ENCODE peak calls at places on chromosome 16, in six cellular contexts. One of them, this sample, is unnamed. For H3K9me3 and H3K4me1, the result is how much of the 10 kb centered on the place peaks cover.

GRCh38 chr16:50296807-50297206 is 30.5 kb downstream of the ADCY7 start:
- DNase-seq in K562: no peak
- DNase-seq in heart right ventricle: no peak
- DNase-seq in Caco-2: no peak
- DNase-seq in adrenal gland: no peak
- DNase-seq in gastrocnemius medialis: no peak
- DNase-seq in this sample: no peak

GRCh38 chr16:17364319-17365210 is 106.2 kb downstream of the XYLT1 start:
- DNase-seq in Caco-2: no peak
- DNase-seq in heart right ventricle: no peak
- DNase-seq in K562: no peak
- DNase-seq in adrenal gland: no peak
- DNase-seq in gastrocnemius medialis: no peak
- DNase-seq in this sample: no peak

GRCh38 chr16:46949216-46949892 is 24.1 kb downstream of the DNAJA2 start:
- DNase-seq in heart right ventricle: no peak
- DNase-seq in adrenal gland: no peak
- DNase-seq in gastrocnemius medialis: no peak
- DNase-seq in Caco-2: no peak
- DNase-seq in K562: no peak
- DNase-seq in this sample: no peak

GRCh38 chr16:974606-975312 is 4.0 kb upstream of the LMF1 start:
- DNase-seq in heart right ventricle: no peak
- DNase-seq in K562: no peak
- DNase-seq in gastrocnemius medialis: peak
- DNase-seq in adrenal gland: peak
- DNase-seq in Caco-2: no peak
- DNase-seq in this sample: peak

GRCh38 chr16:63787014-63787413 is 1334.8 kb downstream of the CDH11 start:
- DNase-seq in gastrocnemius medialis: no peak
- DNase-seq in heart right ventricle: no peak
- DNase-seq in adrenal gland: no peak
- DNase-seq in K562: no peak
- DNase-seq in Caco-2: no peak
- DNase-seq in this sample: no peak

GRCh38 chr16:55559233-55559632 is 7.3 kb upstream of the CAPNS2 start:
- DNase-seq in gastrocnemius medialis: no peak
- DNase-seq in Caco-2: no peak
- DNase-seq in K562: no peak
- DNase-seq in adrenal gland: no peak
- DNase-seq in heart right ventricle: no peak
- DNase-seq in this sample: peak

GRCh38 chr16:87971933-87972332 is 20.7 kb downstream of the BANP start:
- DNase-seq in Caco-2: no peak
- DNase-seq in K562: no peak
- DNase-seq in heart right ventricle: no peak
- DNase-seq in gastrocnemius medialis: no peak
- DNase-seq in adrenal gland: no peak
- DNase-seq in this sample: peak

GRCh38 chr16:19822534-19822933 is 62.1 kb downstream of the GPRC5B start:
- DNase-seq in heart right ventricle: no peak
- DNase-seq in gastrocnemius medialis: no peak
- DNase-seq in adrenal gland: no peak
- DNase-seq in K562: no peak
- DNase-seq in Caco-2: no peak
- DNase-seq in this sample: no peak

GRCh38 chr16:48335961-48336360 is 49.3 kb downstream of the SIAH1 start:
- DNase-seq in adrenal gland: no peak
- DNase-seq in Caco-2: peak
- DNase-seq in heart right ventricle: no peak
- DNase-seq in K562: no peak
- DNase-seq in gastrocnemius medialis: no peak
- DNase-seq in this sample: no peak

GRCh38 chr16:79714440-79714839 is 113.9 kb upstream of the MAF start:
- DNase-seq in K562: no peak
- DNase-seq in gastrocnemius medialis: no peak
- DNase-seq in adrenal gland: no peak
- DNase-seq in Caco-2: no peak
- DNase-seq in heart right ventricle: no peak
- DNase-seq in this sample: no peak

GRCh38 chr16:86942469-86943175 is 364.3 kb downstream of the FOXL1 start:
- DNase-seq in adrenal gland: no peak
- DNase-seq in gastrocnemius medialis: no peak
- DNase-seq in Caco-2: no peak
- DNase-seq in heart right ventricle: no peak
- DNase-seq in K562: no peak
- DNase-seq in this sample: no peak

GRCh38 chr16:10731790-10732189 is 11.9 kb upstream of the NUBP1 start:
- DNase-seq in heart right ventricle: no peak
- DNase-seq in gastrocnemius medialis: no peak
- DNase-seq in Caco-2: no peak
- DNase-seq in adrenal gland: no peak
- DNase-seq in K562: no peak
- DNase-seq in this sample: no peak

GRCh38 chr16:11913425-11914079 is 2.2 kb downstream of the GSPT1 start:
- DNase-seq in heart right ventricle: no peak
- DNase-seq in gastrocnemius medialis: no peak
- DNase-seq in Caco-2: peak
- DNase-seq in adrenal gland: no peak
- DNase-seq in K562: peak
- DNase-seq in this sample: no peak

GRCh38 chr16:56246051-56246817 is 54.9 kb downstream of the GNAO1 start:
- DNase-seq in adrenal gland: peak
- DNase-seq in K562: no peak
- DNase-seq in gastrocnemius medialis: no peak
- DNase-seq in heart right ventricle: no peak
- DNase-seq in Caco-2: peak
- DNase-seq in this sample: peak

GRCh38 chr16:53754938-53755910 is 51.3 kb downstream of the FTO start:
- DNase-seq in gastrocnemius medialis: no peak
- DNase-seq in adrenal gland: peak
- DNase-seq in K562: peak
- DNase-seq in Caco-2: peak
- DNase-seq in heart right ventricle: no peak
- DNase-seq in this sample: no peak

GRCh38 chr16:35746963-35747657 is 2287.7 kb downstream of the TP53TG3F start:
- DNase-seq in heart right ventricle: no peak
- DNase-seq in adrenal gland: no peak
- DNase-seq in gastrocnemius medialis: no peak
- DNase-seq in K562: no peak
- DNase-seq in Caco-2: no peak
- DNase-seq in this sample: no peak
- H3K9me3 ChIP-seq in heart right ventricle: under half
- H3K9me3 ChIP-seq in adrenal gland: under half
- H3K9me3 ChIP-seq in gastrocnemius medialis: under half
- H3K9me3 ChIP-seq in K562: under half
- H3K9me3 ChIP-seq in Caco-2: under half
- H3K9me3 ChIP-seq in this sample: under half

GRCh38 chr16:89540557-89540956 is 19.9 kb upstream of the RPL13 start:
- DNase-seq in heart right ventricle: no peak
- DNase-seq in K562: no peak
- DNase-seq in adrenal gland: no peak
- DNase-seq in Caco-2: no peak
- DNase-seq in gastrocnemius medialis: no peak
- DNase-seq in this sample: no peak
- H3K4me1 ChIP-seq in heart right ventricle: under half
- H3K4me1 ChIP-seq in K562: under half
- H3K4me1 ChIP-seq in adrenal gland: under half
- H3K4me1 ChIP-seq in Caco-2: under half
- H3K4me1 ChIP-seq in gastrocnemius medialis: under half
- H3K4me1 ChIP-seq in this sample: under half

DNA sequence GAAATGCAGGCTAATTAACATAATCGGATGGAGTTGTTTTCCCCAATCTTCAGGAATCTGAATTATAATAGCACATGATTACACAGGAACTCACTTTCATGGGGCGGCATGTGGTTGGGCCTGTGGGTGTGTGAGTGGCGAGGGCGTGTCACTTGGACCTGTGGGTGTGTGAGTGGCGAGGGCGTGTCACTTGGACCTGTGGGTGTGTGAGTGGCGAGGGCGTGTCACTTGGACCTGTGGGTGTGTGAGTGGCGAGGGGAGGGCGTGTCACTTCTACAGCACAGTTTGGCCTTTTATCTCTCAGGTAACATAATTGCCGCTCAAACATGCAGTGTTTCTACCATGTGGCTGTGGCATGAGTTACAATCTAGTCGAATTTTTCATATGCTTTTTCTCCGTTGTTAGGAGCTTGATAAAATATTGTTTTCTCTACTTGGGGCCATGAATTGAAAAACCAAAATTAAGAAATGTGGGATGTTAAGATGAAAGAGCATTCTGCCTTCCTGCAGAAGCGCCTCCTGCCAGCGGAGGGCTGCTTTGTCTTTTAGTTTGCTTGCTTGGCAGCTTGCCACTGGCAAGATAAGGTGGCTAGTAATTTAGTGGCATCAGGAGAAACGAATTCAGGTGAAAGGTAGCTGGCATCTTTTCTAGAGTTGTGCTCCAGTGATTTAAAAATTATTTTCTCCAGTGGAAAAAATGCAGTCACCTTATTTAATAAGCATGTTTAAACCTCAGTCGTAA is 36.2 kb downstream of the USP10 start:
- DNase-seq in adrenal gland: peak
- DNase-seq in Caco-2: no peak
- DNase-seq in heart right ventricle: peak
- DNase-seq in gastrocnemius medialis: no peak
- DNase-seq in K562: no peak
- DNase-seq in this sample: no peak
- TF ChIP-seq CTCF in adrenal gland: no peak
- TF ChIP-seq CTCF in Caco-2: no peak
- TF ChIP-seq CTCF in heart right ventricle: peak
- TF ChIP-seq CTCF in gastrocnemius medialis: no peak
- TF ChIP-seq CTCF in K562: no peak
- TF ChIP-seq CTCF in this sample: no peak

GRCh38 chr16:35564148-35564547 is 2104.7 kb downstream of the TP53TG3F start:
- DNase-seq in Caco-2: no peak
- DNase-seq in K562: no peak
- DNase-seq in gastrocnemius medialis: no peak
- DNase-seq in heart right ventricle: no peak
- DNase-seq in adrenal gland: no peak
- DNase-seq in this sample: no peak
- H3K9me3 ChIP-seq in Caco-2: under half
- H3K9me3 ChIP-seq in K562: under half
- H3K9me3 ChIP-seq in gastrocnemius medialis: under half
- H3K9me3 ChIP-seq in heart right ventricle: under half
- H3K9me3 ChIP-seq in adrenal gland: under half
- H3K9me3 ChIP-seq in this sample: under half

GRCh38 chr16:89442990-89443726 is 47.2 kb downstream of the ANKRD11 start:
- DNase-seq in K562: no peak
- DNase-seq in gastrocnemius medialis: no peak
- DNase-seq in adrenal gland: peak
- DNase-seq in heart right ventricle: peak
- DNase-seq in Caco-2: no peak
- DNase-seq in this sample: peak
- H3K4me1 ChIP-seq in K562: half or more
- H3K4me1 ChIP-seq in gastrocnemius medialis: half or more
- H3K4me1 ChIP-seq in adrenal gland: half or more
- H3K4me1 ChIP-seq in heart right ventricle: half or more
- H3K4me1 ChIP-seq in Caco-2: under half
- H3K4me1 ChIP-seq in this sample: half or more

This sample was measured in cardiac muscle cell.